ENCODE peak calls at places on chromosomes 16 and 17, in six cellular contexts. E is sigmoid colon, R is heart right ventricle, X is ascending aorta, S is foreskin fibroblast, G is AG10803. Q is an unnamed sample.

GRCh38 chr16:84183911-84184310 is 2.9 kb downstream of the TAF1C start:
- DNase-seq in X (no peak), E (no peak), S (no peak), R (no peak), G (no peak), Q (no peak)

GRCh38 chr16:14354561-14355351 is 275.3 kb downstream of the PARN start:
- DNase-seq in R (no peak), X (no peak), E (no peak), G (peak; percentile 65), S (no peak), Q (no peak)

GRCh38 chr17:927611-928461 is 51.7 kb downstream of the NXN start:
- DNase-seq in E (peak; percentile 82), G (peak; percentile 98), S (peak; percentile 92), R (no peak), X (no peak), Q (peak; percentile 100)

GRCh38 chr17:76714336-76714735 is 3.6 kb upstream of the MXRA7 start:
- DNase-seq in R (no peak), S (no peak), G (no peak), X (no peak), E (no peak), Q (no peak)

GRCh38 chr16:12927591-12927990 is 26.2 kb downstream of the SHISA9 start:
- DNase-seq in R (no peak), X (no peak), E (no peak), G (no peak), S (no peak), Q (no peak)

GRCh38 chr16:86662195-86662594 is 83.8 kb downstream of the FOXL1 start:
- DNase-seq in E (no peak), G (peak; percentile 75), S (no peak), X (no peak), R (no peak), Q (no peak)

GRCh38 chr17:40442392-40443195 is 656 bp upstream of the IGFBP4 start:
- DNase-seq in X (no peak), G (no peak), R (peak; percentile 59), S (no peak), E (peak; percentile 84), Q (no peak)

GRCh38 chr17:64941045-64941444 is 21.8 kb upstream of the LRRC37A3 start:
- DNase-seq in G (no peak), S (no peak), X (no peak), R (no peak), E (no peak), Q (no peak)

GRCh38 chr17:35094902-35095301 is 24.8 kb downstream of the RAD51D start:
- DNase-seq in G (peak; percentile 83), R (no peak), S (peak; percentile 82), X (no peak), E (no peak), Q (peak; percentile 60)

GRCh38 chr16:50489187-50489586 is 59.0 kb upstream of the NKD1 start:
- DNase-seq in X (no peak), G (no peak), E (no peak), S (no peak), R (no peak), Q (no peak)

GRCh38 chr16:4313563-4314531 is 2.0 kb upstream of the GLIS2 start:
- DNase-seq in S (no peak), R (no peak), X (no peak), E (no peak), G (no peak), Q (no peak)

GRCh38 chr16:77043076-77043475 is 147.9 kb upstream of the MON1B start:
- DNase-seq in G (peak; percentile 0), E (no peak), S (no peak), X (no peak), R (no peak), Q (no peak)

GRCh38 chr17:80959330-80960036 is 32.2 kb upstream of the CHMP6 start:
- DNase-seq in E (peak; percentile 98), G (peak; percentile 88), X (peak; percentile 81), S (peak; percentile 62), R (peak; percentile 89), Q (peak; percentile 56)

GRCh38 chr16:53960050-53960812 is 256.3 kb downstream of the FTO start:
- DNase-seq in E (no peak), S (no peak), X (no peak), G (no peak), R (no peak), Q (no peak)

GRCh38 chr17:14336418-14336817 is 35.5 kb downstream of the HS3ST3B1 start:
- DNase-seq in E (no peak), S (no peak), X (no peak), G (no peak), R (peak; percentile 54), Q (no peak)

GRCh38 chr17:73657473-73658116 is 13.3 kb upstream of the SDK2 start:
- DNase-seq in G (no peak), S (no peak), E (no peak), R (peak; percentile 41), X (no peak), Q (no peak)

GRCh38 chr16:85136213-85136704 is 24.0 kb upstream of the CIBAR2 start:
- DNase-seq in E (peak; percentile 80), X (no peak), G (no peak), S (no peak), R (peak; percentile 42), Q (no peak)

GRCh38 chr16:18062713-18063112 is 273.8 kb downstream of the NPIPA8 start:
- DNase-seq in S (no peak), G (no peak), X (no peak), R (no peak), E (no peak), Q (no peak)

GRCh38 chr16:18069683-18070082 is 266.9 kb downstream of the NPIPA8 start:
- DNase-seq in S (no peak), G (no peak), R (no peak), X (no peak), E (no peak), Q (no peak)

GRCh38 chr16:18072161-18072560 is 264.4 kb downstream of the NPIPA8 start:
- DNase-seq in E (no peak), S (no peak), G (no peak), R (no peak), X (no peak), Q (no peak)

DNA sequence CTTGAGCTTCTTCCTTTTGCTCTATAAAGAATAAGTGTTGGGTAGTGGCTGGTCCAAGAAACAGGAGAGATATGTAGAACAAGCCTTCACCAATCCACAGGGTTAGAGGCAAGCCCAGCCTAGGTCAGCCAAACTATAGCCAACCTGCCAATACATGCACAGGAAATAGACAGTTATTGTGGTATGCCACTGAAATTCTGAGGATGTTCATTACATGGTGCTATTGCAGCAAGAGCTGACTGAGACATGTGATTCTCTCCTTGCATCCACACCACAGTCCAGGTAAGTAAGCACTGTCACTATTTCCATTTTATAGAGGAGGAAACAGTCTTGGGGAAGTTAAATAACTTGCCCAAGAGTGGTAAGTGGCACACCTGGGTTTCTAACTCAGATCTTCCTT is 268.1 kb downstream of the NPIPA8 start:
- DNase-seq in R (no peak), S (no peak), X (no peak), G (no peak), E (no peak), Q (no peak)
- TF ChIP-seq CTCF in R (no peak), S (no peak), X (no peak), G (no peak), E (no peak), Q (no peak)

DNA sequence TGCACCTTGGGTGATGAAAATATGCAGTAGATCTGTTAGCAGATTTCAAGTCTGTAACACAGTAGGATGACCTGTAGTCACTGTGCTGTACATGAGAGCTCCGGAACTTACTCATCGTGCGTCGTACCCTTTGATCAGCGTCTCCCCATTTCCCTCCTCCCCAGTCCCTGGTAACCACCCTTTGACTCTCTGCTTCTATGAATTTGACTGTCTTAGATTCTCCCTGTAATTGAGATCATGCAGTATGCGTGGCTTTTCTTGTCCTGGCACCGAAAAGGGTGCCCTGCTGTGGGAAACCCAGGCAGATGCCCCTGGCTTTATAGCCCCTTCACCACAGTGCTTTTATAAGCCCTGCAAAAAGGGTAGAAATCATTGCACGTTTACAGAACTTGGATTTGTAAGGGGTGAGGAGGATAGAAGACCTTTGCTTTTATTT is 20.5 kb downstream of the CLEC16A start:
- DNase-seq in X (no peak), E (no peak), R (no peak), G (no peak), S (no peak), Q (no peak)
- H3K4me3 ChIP-seq in X (no peak overlapping the region), E (no peak overlapping the region), R (no peak overlapping the region), G (no peak overlapping the region), S (no peak overlapping the region), Q (no peak overlapping the region)

GRCh38 chr16:2816751-2817495 is at the start of gene PRSS21:
- DNase-seq in R (no peak), X (no peak), S (no peak), G (no peak), E (peak; percentile 63), Q (no peak)
- TF ChIP-seq CTCF in R (no peak), X (no peak), S (no peak), G (no peak), E (no peak), Q (no peak)

GRCh38 chr17:4986403-4986802 is 1.1 kb downstream of the CAMTA2 start:
- DNase-seq in E (peak; percentile 64), G (no peak), S (peak; percentile 31), R (no peak), X (no peak), Q (no peak)
- H3K4me3 ChIP-seq in E (peak overlapping the region; percentile 81), G (peak overlapping the region; percentile 86), S (peak overlapping the region; percentile 64), R (peak overlapping the region; percentile 97), X (peak overlapping the region; percentile 91), Q (peak overlapping the region; percentile 86)

GRCh38 chr16:72961115-72961832 is 86.7 kb downstream of the ZFHX3 start:
- DNase-seq in E (peak; percentile 57), G (no peak), X (no peak), R (no peak), S (peak; percentile 21), Q (no peak)
- TF ChIP-seq CTCF in E (no peak), G (peak; percentile 46), X (peak; percentile 38), R (peak; percentile 43), S (peak; percentile 15), Q (peak; percentile 51)

DNA sequence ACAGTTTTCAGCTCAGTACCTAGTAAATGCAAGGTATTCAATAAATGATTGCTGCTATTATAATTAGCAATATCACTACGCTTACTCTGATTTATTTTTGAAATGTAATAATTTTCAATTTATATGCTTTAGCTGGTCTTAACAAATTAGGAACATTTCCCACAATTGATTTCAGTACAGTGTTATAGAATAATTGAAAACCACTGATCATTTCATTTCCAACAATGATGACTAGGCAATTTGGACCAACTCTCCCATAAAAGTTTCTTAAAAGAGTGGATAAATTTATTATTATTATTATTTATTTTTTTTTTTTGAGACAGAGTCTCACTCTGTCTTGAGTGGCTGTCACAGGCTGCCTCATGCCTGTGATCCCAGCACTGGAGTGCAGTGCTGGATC is 41.1 kb downstream of the VMP1 start:
- DNase-seq in X (no peak), S (no peak), R (no peak), G (no peak), E (no peak), Q (no peak)
- H3K4me3 ChIP-seq in X (no peak overlapping the region), S (no peak overlapping the region), R (no peak overlapping the region), G (no peak overlapping the region), E (no peak overlapping the region), Q (no peak overlapping the region)

GRCh38 chr16:89489040-89489721 is 1.2 kb downstream of the ANKRD11 start:
- DNase-seq in E (peak; percentile 95), G (peak; percentile 98), R (peak; percentile 89), X (peak; percentile 74), S (peak; percentile 95), Q (peak; percentile 87)
- TF ChIP-seq CTCF in E (peak; percentile 56), G (peak; percentile 37), R (peak; percentile 39), X (peak; percentile 38), S (no peak), Q (no peak)

Q was measured in astrocyte of the cerebellum.